ENCODE peak calls at places on chromosomes 5 and 9, in four cellular contexts. J is transverse colon, T is sigmoid colon, U is astrocyte of the spinal cord. E is an unnamed sample.
A peak's percentile ranks its signal among the peaks of the same experiment; 100 is the strongest.

GRCh38 chr5:164235176-164235914 is 729.9 kb downstream of the MAT2B start:
- DNase-seq in J (no peak), T (no peak), U (peak; percentile 90), E (no peak)

GRCh38 chr5:1511651-1512540 is 11.9 kb downstream of the LPCAT1 start:
- DNase-seq in J (peak; percentile 7), T (peak; percentile 60), U (peak; percentile 37), E (peak; percentile 45)

GRCh38 chr5:93677344-93678021 is 63.9 kb downstream of the POU5F2 start:
- DNase-seq in J (no peak), T (no peak), U (peak; percentile 96), E (no peak)

GRCh38 chr9:75956161-75956560 is 65.7 kb downstream of the PCSK5 start:
- DNase-seq in J (no peak), T (no peak), U (no peak), E (peak; percentile 57)

GRCh38 chr5:82164109-82164956 is 113.8 kb downstream of the RPS23 start:
- DNase-seq in J (no peak), T (no peak), U (peak; percentile 93), E (no peak)

GRCh38 chr5:138610468-138611294 is 35.5 kb upstream of the HSPA9 start:
- DNase-seq in J (no peak), T (peak; percentile 65), U (no peak), E (no peak)

GRCh38 chr5:125323613-125324012 is 577.2 kb upstream of the ZNF608 start:
- DNase-seq in J (no peak), T (no peak), U (no peak), E (no peak)

GRCh38 chr9:101564252-101564651 is 30.5 kb downstream of the PPP3R2 start:
- DNase-seq in J (no peak), T (no peak), U (no peak), E (no peak)

GRCh38 chr5:54443264-54443663 is 12.2 kb upstream of the HSPB3 start:
- DNase-seq in J (no peak), T (no peak), U (peak; percentile 47), E (no peak)

GRCh38 chr9:94511943-94512265 is 43.0 kb upstream of the PCAT7 start:
- DNase-seq in J (no peak), T (no peak), U (no peak), E (no peak)

GRCh38 chr9:127557466-127557869 is 54.6 kb upstream of the STXBP1 start:
- DNase-seq in J (no peak), T (no peak), U (peak; percentile 57), E (no peak)

GRCh38 chr9:94772128-94772527 is 45.6 kb downstream of the AOPEP start:
- DNase-seq in J (no peak), T (no peak), U (no peak), E (no peak)

GRCh38 chr5:57106661-57107060 is 67.2 kb upstream of the GPBP1 start:
- DNase-seq in J (no peak), T (no peak), U (no peak), E (no peak)

GRCh38 chr9:134738869-134739659 is 97.5 kb downstream of the COL5A1 start:
- DNase-seq in J (peak; percentile 63), T (peak; percentile 91), U (peak; percentile 49), E (peak; percentile 63)